ENCODE peak calls at places on chromosomes 16 and 17, in five cellular contexts. One of them, this sample, is unnamed.

GRCh38 chr16:57852189-57852588 is 49.9 kb upstream of the KIFC3 start:
- DNase-seq in trophoblast cell: no peak
- DNase-seq in mesenchymal stem cell: no peak
- DNase-seq in H1: no peak
- DNase-seq in neuronal stem cell: no peak
- DNase-seq in this sample: no peak

GRCh38 chr16:50303605-50304466 is 37.5 kb downstream of the ADCY7 start:
- DNase-seq in neuronal stem cell: no peak
- DNase-seq in mesenchymal stem cell: peak; percentile 28
- DNase-seq in trophoblast cell: no peak
- DNase-seq in H1: peak; percentile 42
- DNase-seq in this sample: peak; percentile 24

GRCh38 chr17:50268632-50269287 is 5.5 kb upstream of the TMEM92 start:
- DNase-seq in mesenchymal stem cell: peak; percentile 62
- DNase-seq in H1: peak; percentile 34
- DNase-seq in neuronal stem cell: no peak
- DNase-seq in trophoblast cell: no peak
- DNase-seq in this sample: peak; percentile 26

GRCh38 chr17:40932608-40933007 is 4.8 kb downstream of the KRT23 start:
- DNase-seq in neuronal stem cell: peak; percentile 85
- DNase-seq in trophoblast cell: no peak
- DNase-seq in H1: no peak
- DNase-seq in mesenchymal stem cell: no peak
- DNase-seq in this sample: no peak

GRCh38 chr16:27446721-27447120 is 44.7 kb downstream of the IL21R start:
- DNase-seq in neuronal stem cell: no peak
- DNase-seq in mesenchymal stem cell: no peak
- DNase-seq in trophoblast cell: no peak
- DNase-seq in H1: no peak
- DNase-seq in this sample: no peak

GRCh38 chr16:90031931-90032663 is 12.8 kb upstream of the DBNDD1 start:
- DNase-seq in neuronal stem cell: no peak
- DNase-seq in H1: no peak
- DNase-seq in mesenchymal stem cell: peak; percentile 63
- DNase-seq in trophoblast cell: no peak
- DNase-seq in this sample: no peak

GRCh38 chr17:45222273-45222993 is 748 bp downstream of the FMNL1 start:
- DNase-seq in H1: no peak
- DNase-seq in mesenchymal stem cell: no peak
- DNase-seq in trophoblast cell: no peak
- DNase-seq in neuronal stem cell: no peak
- DNase-seq in this sample: peak; percentile 68

GRCh38 chr16:25063102-25063501 is 47.9 kb upstream of the ARHGAP17 start:
- DNase-seq in trophoblast cell: no peak
- DNase-seq in mesenchymal stem cell: no peak
- DNase-seq in H1: no peak
- DNase-seq in neuronal stem cell: no peak
- DNase-seq in this sample: no peak

GRCh38 chr16:1579214-1579613 is 32.7 kb downstream of the IFT140 start:
- DNase-seq in neuronal stem cell: no peak
- DNase-seq in mesenchymal stem cell: no peak
- DNase-seq in H1: no peak
- DNase-seq in trophoblast cell: no peak
- DNase-seq in this sample: no peak

GRCh38 chr17:2853722-2854580 is 57.7 kb downstream of the RAP1GAP2 start:
- DNase-seq in trophoblast cell: no peak
- DNase-seq in mesenchymal stem cell: peak; percentile 6
- DNase-seq in neuronal stem cell: no peak
- DNase-seq in H1: peak; percentile 69
- DNase-seq in this sample: no peak

GRCh38 chr17:35214631-35215273 is 20.6 kb upstream of the SLC35G3 start:
- DNase-seq in trophoblast cell: no peak
- DNase-seq in neuronal stem cell: no peak
- DNase-seq in H1: no peak
- DNase-seq in mesenchymal stem cell: no peak
- DNase-seq in this sample: no peak
- H3K4me1 ChIP-seq in trophoblast cell: no peaks in the 10 kb centered on the region
- H3K4me1 ChIP-seq in neuronal stem cell: no peaks in the 10 kb centered on the region
- H3K4me1 ChIP-seq in H1: no peaks in the 10 kb centered on the region
- H3K4me1 ChIP-seq in mesenchymal stem cell: no peaks in the 10 kb centered on the region
- H3K4me1 ChIP-seq in this sample: no peaks in the 10 kb centered on the region

DNA sequence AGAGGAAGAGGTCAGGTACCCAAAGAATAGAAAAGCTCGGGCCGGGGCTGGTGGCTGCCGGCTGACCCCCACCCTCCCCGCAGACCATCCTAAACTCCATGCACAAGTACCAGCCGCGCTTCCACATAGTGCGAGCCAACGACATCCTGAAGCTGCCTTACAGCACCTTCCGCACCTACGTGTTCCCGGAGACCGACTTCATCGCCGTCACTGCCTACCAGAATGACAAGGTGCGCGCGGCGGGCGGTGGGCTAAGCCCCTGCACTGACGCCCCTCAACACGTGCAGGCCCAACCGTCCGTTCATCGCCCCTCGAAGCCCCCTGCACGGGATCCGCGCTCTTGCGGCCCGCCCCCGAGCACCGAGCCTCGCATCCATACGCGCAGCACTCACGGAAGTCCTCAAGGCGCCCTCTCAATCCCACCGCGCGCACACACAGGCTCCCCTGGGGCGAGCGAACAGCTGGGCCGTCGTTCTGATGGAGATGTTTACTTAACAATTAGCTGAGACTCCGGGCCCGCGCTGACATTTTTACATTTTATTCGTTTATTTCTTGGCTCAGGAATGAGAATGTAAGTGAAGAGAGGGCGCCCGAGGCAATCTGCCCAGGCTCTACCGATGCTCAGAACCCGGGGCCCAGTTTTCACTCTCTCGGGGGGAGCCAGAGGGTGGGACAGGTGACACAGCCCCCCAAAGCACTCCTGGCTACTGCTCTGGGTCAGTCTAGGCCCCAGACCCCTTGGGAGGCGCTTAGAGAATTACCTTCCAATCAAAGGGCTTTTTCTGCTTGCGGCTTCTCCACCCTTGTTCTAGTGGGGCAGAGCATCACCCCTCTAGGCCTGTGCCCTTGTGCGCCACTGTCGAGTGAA is 3.6 kb downstream of the TBX2 start:
- DNase-seq in mesenchymal stem cell: peak; percentile 58
- DNase-seq in H1: peak; percentile 61
- DNase-seq in neuronal stem cell: no peak
- DNase-seq in trophoblast cell: no peak
- DNase-seq in this sample: peak; percentile 82
- H3K4ac ChIP-seq in mesenchymal stem cell: peak overlapping the region; percentile 87
- H3K4ac ChIP-seq in H1: no peak overlapping the region
- H3K4ac ChIP-seq in neuronal stem cell: no peak overlapping the region
- H3K4ac ChIP-seq in trophoblast cell: no peak overlapping the region
- H3K4ac ChIP-seq in this sample: no peak overlapping the region

DNA sequence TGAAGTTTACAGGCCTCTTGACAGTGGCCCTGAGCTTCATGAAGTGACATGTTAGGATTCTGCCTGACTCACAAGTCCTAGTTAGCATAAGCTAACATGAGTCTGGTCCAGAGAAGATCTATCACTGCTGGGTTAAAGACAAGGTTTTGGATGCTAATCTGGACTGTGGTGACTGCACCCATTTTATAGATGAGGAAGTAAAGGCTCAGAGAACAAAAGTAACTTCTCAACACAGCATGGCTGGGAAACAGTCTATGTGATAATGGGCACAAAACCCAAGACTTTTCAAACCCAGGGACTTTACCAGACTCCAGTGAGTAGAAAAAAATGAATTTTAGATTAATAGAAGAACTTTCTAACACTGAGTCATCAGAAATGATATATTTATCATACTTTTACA is 236.8 kb upstream of the IRX5 start:
- DNase-seq in H1: no peak
- DNase-seq in trophoblast cell: no peak
- DNase-seq in mesenchymal stem cell: no peak
- DNase-seq in neuronal stem cell: no peak
- DNase-seq in this sample: no peak
- H2BK12ac ChIP-seq in H1: no peak overlapping the region
- H2BK12ac ChIP-seq in trophoblast cell: no peak overlapping the region
- H2BK12ac ChIP-seq in mesenchymal stem cell: no peak overlapping the region
- H2BK12ac ChIP-seq in neuronal stem cell: no peak overlapping the region
- H2BK12ac ChIP-seq in this sample: no peak overlapping the region

GRCh38 chr16:84598391-84598750 is 19.5 kb downstream of the COTL1 start:
- DNase-seq in mesenchymal stem cell: no peak
- DNase-seq in trophoblast cell: no peak
- DNase-seq in H1: no peak
- DNase-seq in neuronal stem cell: no peak
- DNase-seq in this sample: no peak
- H3K4me1 ChIP-seq in mesenchymal stem cell: peaks cover 48% of the 10 kb centered on the region
- H3K4me1 ChIP-seq in trophoblast cell: peaks cover 12% of the 10 kb centered on the region
- H3K4me1 ChIP-seq in H1: peaks cover 10% of the 10 kb centered on the region
- H3K4me1 ChIP-seq in neuronal stem cell: peaks cover 72% of the 10 kb centered on the region
- H3K4me1 ChIP-seq in this sample: peaks cover 4% of the 10 kb centered on the region

GRCh38 chr16:67666538-67667433 is at the start of the genes C16orf86 and ENKD1:
- DNase-seq in trophoblast cell: peak; percentile 70
- DNase-seq in neuronal stem cell: peak; percentile 87
- DNase-seq in mesenchymal stem cell: peak; percentile 81
- DNase-seq in H1: peak; percentile 87
- DNase-seq in this sample: peak; percentile 87
- H3K4ac ChIP-seq in trophoblast cell: peak within 1 kb of the TSS; percentile 53
- H3K4ac ChIP-seq in neuronal stem cell: no peak within 1 kb of the TSS
- H3K4ac ChIP-seq in mesenchymal stem cell: peak within 1 kb of the TSS; percentile 90
- H3K4ac ChIP-seq in H1: no peak within 1 kb of the TSS
- H3K4ac ChIP-seq in this sample: no peak within 1 kb of the TSS

DNA sequence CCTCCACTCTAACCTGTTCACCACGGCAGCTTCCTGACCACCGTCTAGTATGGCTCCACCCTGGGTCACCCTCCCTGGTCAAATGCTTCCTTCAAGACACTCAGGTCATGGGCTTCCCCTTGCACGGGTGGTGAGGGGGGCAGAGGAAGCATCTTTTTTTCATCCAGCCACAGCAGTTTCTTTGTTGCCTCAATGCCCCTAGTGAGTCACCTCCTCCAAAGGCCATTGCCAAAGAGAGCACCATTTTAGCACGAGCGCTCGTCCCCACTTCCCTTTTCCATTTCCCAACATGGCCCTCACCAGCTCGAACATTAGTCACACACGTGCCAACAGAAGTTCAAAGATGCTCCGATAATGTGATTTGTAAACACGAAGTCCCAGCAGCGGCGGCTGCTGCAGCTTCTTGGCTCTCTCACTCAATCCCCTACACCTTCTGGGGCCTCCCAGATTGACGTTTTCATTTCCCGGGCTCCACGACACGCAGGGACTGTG is 134.6 kb downstream of the GAS7 start:
- DNase-seq in neuronal stem cell: no peak
- DNase-seq in mesenchymal stem cell: peak; percentile 88
- DNase-seq in trophoblast cell: peak; percentile 78
- DNase-seq in H1: no peak
- DNase-seq in this sample: no peak
- H2BK12ac ChIP-seq in neuronal stem cell: no peak overlapping the region
- H2BK12ac ChIP-seq in mesenchymal stem cell: no peak overlapping the region
- H2BK12ac ChIP-seq in trophoblast cell: no peak overlapping the region
- H2BK12ac ChIP-seq in H1: peak overlapping the region; percentile 27
- H2BK12ac ChIP-seq in this sample: no peak overlapping the region

DNA sequence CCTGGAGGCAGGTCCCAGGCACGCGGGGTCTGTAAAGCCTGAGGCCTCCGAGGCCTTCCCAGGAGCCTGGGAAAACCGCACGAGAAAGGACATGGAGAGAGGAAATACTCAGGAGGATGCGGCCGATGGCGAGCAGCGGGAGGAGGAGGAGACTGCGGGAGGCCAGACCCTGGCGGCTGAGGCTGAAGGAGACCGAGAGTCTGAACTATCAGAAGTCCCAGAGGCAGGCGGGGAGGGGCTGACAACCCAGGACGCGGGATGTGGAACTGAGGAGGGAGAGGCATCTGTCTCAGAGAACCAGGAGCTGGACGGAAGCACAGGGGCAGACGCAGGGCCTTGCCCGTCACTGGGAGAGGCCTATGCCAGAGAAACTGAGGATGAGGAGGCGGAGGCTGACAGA is 2.4 kb downstream of the APOBR start:
- DNase-seq in mesenchymal stem cell: no peak
- DNase-seq in neuronal stem cell: no peak
- DNase-seq in trophoblast cell: no peak
- DNase-seq in H1: no peak
- DNase-seq in this sample: no peak
- H3K4me1 ChIP-seq in mesenchymal stem cell: peaks cover 4% of the 10 kb centered on the region
- H3K4me1 ChIP-seq in neuronal stem cell: no peaks in the 10 kb centered on the region
- H3K4me1 ChIP-seq in trophoblast cell: peaks cover 5% of the 10 kb centered on the region
- H3K4me1 ChIP-seq in H1: no peaks in the 10 kb centered on the region
- H3K4me1 ChIP-seq in this sample: no peaks in the 10 kb centered on the region

GRCh38 chr16:14398014-14398717 is 231.9 kb downstream of the PARN start:
- DNase-seq in neuronal stem cell: no peak
- DNase-seq in mesenchymal stem cell: no peak
- DNase-seq in H1: no peak
- DNase-seq in trophoblast cell: no peak
- DNase-seq in this sample: no peak

GRCh38 chr16:14399397-14400284 is 230.4 kb downstream of the PARN start:
- DNase-seq in neuronal stem cell: no peak
- DNase-seq in trophoblast cell: peak; percentile 15
- DNase-seq in mesenchymal stem cell: peak; percentile 77
- DNase-seq in H1: no peak
- DNase-seq in this sample: no peak

GRCh38 chr16:14401839-14402115 is 228.3 kb downstream of the PARN start:
- DNase-seq in H1: no peak
- DNase-seq in neuronal stem cell: no peak
- DNase-seq in trophoblast cell: no peak
- DNase-seq in mesenchymal stem cell: no peak
- DNase-seq in this sample: no peak

GRCh38 chr16:14405611-14406537 is 224.2 kb downstream of the PARN start:
- DNase-seq in mesenchymal stem cell: no peak
- DNase-seq in neuronal stem cell: peak; percentile 20
- DNase-seq in trophoblast cell: no peak
- DNase-seq in H1: peak; percentile 100
- DNase-seq in this sample: peak; percentile 96

DNA sequence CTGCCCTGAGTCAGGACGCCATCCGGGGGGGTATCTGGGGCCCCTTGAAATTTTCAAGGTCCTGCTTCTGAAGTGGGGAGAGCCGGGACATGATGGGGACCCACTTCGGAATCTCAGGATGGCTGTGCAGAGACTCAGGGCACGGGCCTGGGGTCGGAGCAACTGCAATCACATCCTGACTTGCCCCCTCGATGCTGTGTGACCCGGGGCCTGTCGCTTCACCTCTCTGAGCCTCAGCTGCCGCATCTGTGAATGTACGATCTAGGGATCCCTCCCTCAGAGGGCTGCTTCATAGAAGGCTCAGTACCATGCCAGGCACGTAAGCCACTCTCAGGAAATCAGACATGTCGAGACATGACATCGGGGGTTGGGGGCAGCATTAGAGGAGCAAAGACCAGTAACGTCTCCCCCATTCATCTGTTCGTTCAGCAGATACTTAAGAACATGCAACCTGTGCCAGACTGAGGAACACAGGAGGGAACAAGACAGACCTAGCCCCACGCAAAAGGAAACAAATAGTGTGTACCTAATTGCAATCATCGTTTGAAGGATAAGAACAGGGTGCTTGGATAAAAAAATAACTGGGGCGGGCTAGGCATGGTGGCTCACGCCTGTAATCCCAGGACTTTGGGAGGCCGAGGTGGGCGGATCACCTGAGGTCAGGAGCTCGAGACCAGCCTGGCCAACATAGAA is 229.6 kb downstream of the PARN start:
- DNase-seq in mesenchymal stem cell: no peak
- DNase-seq in H1: no peak
- DNase-seq in neuronal stem cell: no peak
- DNase-seq in trophoblast cell: no peak
- DNase-seq in this sample: no peak
- H3K4ac ChIP-seq in mesenchymal stem cell: no peak overlapping the region
- H3K4ac ChIP-seq in H1: no peak overlapping the region
- H3K4ac ChIP-seq in neuronal stem cell: no peak overlapping the region
- H3K4ac ChIP-seq in trophoblast cell: peak overlapping the region; percentile 16
- H3K4ac ChIP-seq in this sample: no peak overlapping the region